ENCODE peak calls at places on chromosomes 1 and 21, in six cellular contexts. K, D, R, V, N and S are unnamed samples.

GRCh38 chr21:42298237-42298636 is 17.0 kb downstream of the TFF3 start:
- DNase-seq in R (no peak), D (no peak), V (no peak), K (no peak), N (peak), S (no peak)

GRCh38 chr1:239218296-239218695 is 168.1 kb upstream of the CHRM3 start:
- DNase-seq in N (no peak), D (no peak), K (no peak), V (no peak), R (no peak), S (no peak)

GRCh38 chr1:24111264-24111997 is 504 bp downstream of the MYOM3 start:
- DNase-seq in K (no peak), N (no peak), R (no peak), D (no peak), V (no peak), S (no peak)

GRCh38 chr1:183582021-183582746 is 8.1 kb downstream of the NCF2 start:
- DNase-seq in D (no peak), N (no peak), R (no peak), V (no peak), K (no peak), S (no peak)

GRCh38 chr1:66523502-66523901 is 10.5 kb upstream of the SGIP1 start:
- DNase-seq in K (no peak), N (peak), R (no peak), V (no peak), D (no peak), S (no peak)

GRCh38 chr1:83641206-83641658 is 357.7 kb downstream of the TTLL7 start:
- DNase-seq in D (no peak), N (no peak), V (peak), K (no peak), R (peak), S (no peak)

GRCh38 chr1:206904423-206905142 is 7.3 kb downstream of the IL24 start:
- DNase-seq in N (no peak), D (no peak), K (no peak), R (no peak), V (no peak), S (no peak)

GRCh38 chr1:87840772-87841171 is 512.1 kb downstream of the LMO4 start:
- DNase-seq in K (no peak), R (no peak), V (no peak), D (no peak), N (no peak), S (no peak)

GRCh38 chr1:209688746-209689234 is 13.6 kb downstream of the G0S2 start:
- DNase-seq in R (peak), V (no peak), D (peak), N (no peak), K (no peak), S (no peak)

GRCh38 chr1:20069932-20070331 is at the start of gene PLA2G5:
- DNase-seq in D (peak), R (no peak), N (no peak), K (no peak), V (no peak), S (no peak)

GRCh38 chr1:236870721-236871120 is 75.6 kb downstream of the MTR start:
- DNase-seq in R (no peak), N (peak), D (no peak), V (no peak), K (no peak), S (no peak)

GRCh38 chr1:226772456-226773139 is 33.5 kb upstream of the ITPKB start:
- DNase-seq in D (no peak), R (no peak), V (no peak), K (no peak), N (no peak), S (no peak)

GRCh38 chr1:161244888-161245287 is 6.9 kb upstream of the NR1I3 start:
- DNase-seq in K (no peak), R (no peak), D (no peak), V (no peak), N (no peak), S (no peak)

GRCh38 chr1:173193639-173194038 is 13.5 kb downstream of the TNFSF4 start:
- DNase-seq in N (peak), R (peak), D (peak), K (no peak), V (no peak), S (no peak)

GRCh38 chr1:6301526-6301925 is 40.6 kb upstream of the GPR153 start:
- DNase-seq in D (peak), R (no peak), N (peak), K (no peak), V (no peak), S (no peak)

GRCh38 chr1:38004284-38005101 is 821 bp downstream of the FHL3 start:
- DNase-seq in R (peak), D (no peak), N (no peak), K (no peak), V (no peak), S (peak)

GRCh38 chr1:190129367-190129766 is 348.3 kb downstream of the BRINP3 start:
- DNase-seq in K (no peak), V (no peak), R (no peak), D (no peak), N (no peak), S (no peak)

GRCh38 chr1:44174630-44175029 is 33.2 kb upstream of the KLF18 start:
- DNase-seq in D (no peak), K (peak), V (no peak), N (no peak), R (no peak), S (no peak)

GRCh38 chr21:24045775-24046215 is 1561.5 kb downstream of the MRPL39 start:
- DNase-seq in K (no peak), V (no peak), R (no peak), N (peak), D (peak), S (no peak)

GRCh38 chr1:185483647-185484450 is 166.8 kb upstream of the IVNS1ABP start:
- DNase-seq in N (peak), D (peak), V (no peak), K (no peak), R (peak), S (no peak)

GRCh38 chr1:7229696-7230095 is 444.4 kb downstream of the CAMTA1 start:
- DNase-seq in R (peak), K (no peak), D (peak), N (no peak), V (no peak), S (no peak)

GRCh38 chr21:34722684-34723300 is 54.0 kb downstream of the CLIC6 start:
- DNase-seq in V (peak), R (no peak), N (peak), D (no peak), K (peak), S (peak)

GRCh38 chr1:90925928-90926869 is 95.6 kb downstream of the ZNF644 start:
- DNase-seq in V (no peak), K (no peak), R (peak), N (peak), D (peak), S (no peak)

GRCh38 chr1:17207046-17207445 is 2.1 kb downstream of the PADI1 start:
- DNase-seq in V (no peak), R (peak), D (no peak), K (no peak), N (peak), S (no peak)

GRCh38 chr1:117678246-117678977 is 72.6 kb downstream of the TENT5C start:
- DNase-seq in N (peak), V (no peak), R (peak), D (no peak), K (no peak), S (no peak)

GRCh38 chr1:190957565-190957964 is 479.9 kb upstream of the BRINP3 start:
- DNase-seq in K (no peak), N (no peak), R (no peak), V (no peak), D (peak), S (no peak)

GRCh38 chr1:176996455-176997090 is 167.9 kb downstream of the ASTN1 start:
- DNase-seq in V (peak), D (no peak), N (no peak), R (no peak), K (peak), S (peak)

GRCh38 chr1:50980505-50980904 is 10.5 kb downstream of the CDKN2C start:
- DNase-seq in R (no peak), D (no peak), K (no peak), N (no peak), V (no peak), S (no peak)

GRCh38 chr1:29444782-29445325 is 208.5 kb downstream of the PTPRU start:
- DNase-seq in D (no peak), K (no peak), V (peak), R (no peak), N (no peak), S (no peak)

GRCh38 chr1:151832318-151832984 is 849 bp upstream of the RORC start:
- DNase-seq in R (no peak), V (no peak), D (peak), N (no peak), K (no peak), S (no peak)

GRCh38 chr1:209647212-209647611 is 5.0 kb downstream of the LAMB3 start:
- DNase-seq in N (no peak), D (no peak), K (no peak), V (no peak), R (no peak), S (no peak)

GRCh38 chr1:119286587-119287181 is 81.9 kb upstream of the HAO2 start:
- DNase-seq in V (peak), K (peak), N (peak), R (peak), D (peak), S (peak)

GRCh38 chr1:167797005-167797404 is 75.2 kb downstream of the MPZL1 start:
- DNase-seq in D (peak), K (no peak), V (peak), R (peak), N (peak), S (no peak)

GRCh38 chr1:77412794-77413530 is 131.1 kb downstream of the AK5 start:
- DNase-seq in V (peak), R (no peak), D (no peak), K (peak), N (no peak), S (no peak)

GRCh38 chr1:229819091-229819490 is 193.0 kb downstream of the URB2 start:
- DNase-seq in K (no peak), R (no peak), D (no peak), V (no peak), N (no peak), S (no peak)

GRCh38 chr1:15681346-15682290 is 2.5 kb upstream of the PLEKHM2 start:
- DNase-seq in N (peak), D (no peak), V (no peak), R (no peak), K (no peak), S (no peak)

GRCh38 chr1:15684042-15684461 is at the start of gene PLEKHM2:
- DNase-seq in K (peak), D (peak), V (no peak), R (peak), N (peak), S (no peak)

GRCh38 chr1:15684468-15685283 is 556 bp downstream of the PLEKHM2 start:
- DNase-seq in V (peak), R (peak), K (peak), N (peak), D (no peak), S (peak)

GRCh38 chr1:15683411-15684039 is 595 bp upstream of the PLEKHM2 start:
- DNase-seq in R (no peak), D (no peak), V (no peak), N (no peak), K (no peak), S (no peak)

GRCh38 chr1:15682886-15683410 is 1.2 kb upstream of the PLEKHM2 start:
- DNase-seq in K (no peak), R (no peak), V (no peak), N (no peak), D (no peak), S (no peak)
- H3K14ac ChIP-seq in K (no peak), R (no peak), V (no peak), N (peak), D (no peak), S (no peak)

GRCh38 chr1:41876533-41877445 is 41.9 kb downstream of the HIVEP3 start:
- DNase-seq in D (peak), K (no peak), N (peak), R (peak), V (no peak), S (no peak)

GRCh38 chr1:41880261-41880660 is 38.5 kb downstream of the HIVEP3 start:
- DNase-seq in R (no peak), V (no peak), K (no peak), N (peak), D (peak), S (no peak)

GRCh38 chr1:41878911-41879310 is 39.8 kb downstream of the HIVEP3 start:
- DNase-seq in D (no peak), N (peak), R (no peak), K (no peak), V (no peak), S (no peak)

GRCh38 chr1:41880951-41881885 is 37.5 kb downstream of the HIVEP3 start:
- DNase-seq in K (no peak), D (no peak), V (no peak), R (no peak), N (peak), S (no peak)

DNA sequence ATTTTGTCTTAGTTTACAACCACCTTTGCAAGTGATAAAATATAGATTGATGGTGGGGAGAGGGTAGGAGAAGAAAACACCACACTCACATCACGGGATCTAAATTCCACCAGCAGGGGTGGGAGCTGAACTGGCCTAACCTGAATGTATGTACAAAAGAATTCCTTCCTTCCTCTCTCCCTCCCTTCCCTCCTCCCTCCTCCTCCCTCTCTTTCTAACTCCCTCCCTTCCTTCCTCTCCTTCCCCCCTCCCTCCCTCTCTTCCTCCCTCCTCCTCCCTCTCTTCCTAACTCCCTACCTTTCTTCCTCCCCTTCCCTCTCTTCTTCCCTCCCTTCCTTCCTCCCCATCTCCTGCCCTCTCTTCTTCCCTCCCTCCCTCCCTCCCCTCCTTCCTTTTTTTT is 40.2 kb downstream of the HIVEP3 start:
- DNase-seq in D (no peak), R (no peak), K (no peak), N (peak), V (no peak), S (no peak)
- H3K14ac ChIP-seq in D (no peak), R (no peak), K (no peak), N (no peak), V (no peak), S (no peak)

GRCh38 chr1:179637211-179637860 is 45.7 kb downstream of the TDRD5 start:
- DNase-seq in N (no peak), R (no peak), V (no peak), D (no peak), K (no peak), S (no peak)
- H3K14ac ChIP-seq in N (no peak), R (no peak), V (no peak), D (no peak), K (no peak), S (no peak)

DNA sequence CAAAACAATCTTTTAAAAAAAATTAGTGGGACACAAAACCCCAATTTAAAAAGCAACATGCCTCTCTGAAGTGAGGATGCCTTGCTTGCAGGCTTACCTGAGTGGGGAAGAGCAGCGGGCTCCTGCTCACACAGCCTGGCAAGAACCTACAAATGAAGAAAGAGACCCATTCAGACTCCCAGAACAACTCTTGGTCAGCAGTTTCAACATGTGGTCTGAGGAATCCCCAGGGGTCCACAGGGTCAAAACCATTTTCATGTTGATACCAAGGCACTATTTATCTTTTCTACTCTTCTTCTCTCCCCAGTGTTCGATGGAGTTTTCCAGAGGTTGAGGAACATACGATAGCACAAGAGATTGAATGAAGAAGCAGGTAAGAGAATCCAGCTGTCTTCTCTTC is 55.9 kb downstream of the SIPA1L2 start:
- DNase-seq in D (no peak), R (no peak), V (no peak), K (no peak), N (no peak), S (no peak)
- H3K14ac ChIP-seq in D (peak), R (no peak), V (no peak), K (no peak), N (no peak), S (no peak)

GRCh38 chr1:32205401-32206370 is at the start of gene IQCC:
- DNase-seq in N (peak), V (peak), D (peak), R (peak), K (peak), S (peak)
- H3K14ac ChIP-seq in N (peak), V (peak), D (peak), R (peak), K (peak), S (no peak)

DNA sequence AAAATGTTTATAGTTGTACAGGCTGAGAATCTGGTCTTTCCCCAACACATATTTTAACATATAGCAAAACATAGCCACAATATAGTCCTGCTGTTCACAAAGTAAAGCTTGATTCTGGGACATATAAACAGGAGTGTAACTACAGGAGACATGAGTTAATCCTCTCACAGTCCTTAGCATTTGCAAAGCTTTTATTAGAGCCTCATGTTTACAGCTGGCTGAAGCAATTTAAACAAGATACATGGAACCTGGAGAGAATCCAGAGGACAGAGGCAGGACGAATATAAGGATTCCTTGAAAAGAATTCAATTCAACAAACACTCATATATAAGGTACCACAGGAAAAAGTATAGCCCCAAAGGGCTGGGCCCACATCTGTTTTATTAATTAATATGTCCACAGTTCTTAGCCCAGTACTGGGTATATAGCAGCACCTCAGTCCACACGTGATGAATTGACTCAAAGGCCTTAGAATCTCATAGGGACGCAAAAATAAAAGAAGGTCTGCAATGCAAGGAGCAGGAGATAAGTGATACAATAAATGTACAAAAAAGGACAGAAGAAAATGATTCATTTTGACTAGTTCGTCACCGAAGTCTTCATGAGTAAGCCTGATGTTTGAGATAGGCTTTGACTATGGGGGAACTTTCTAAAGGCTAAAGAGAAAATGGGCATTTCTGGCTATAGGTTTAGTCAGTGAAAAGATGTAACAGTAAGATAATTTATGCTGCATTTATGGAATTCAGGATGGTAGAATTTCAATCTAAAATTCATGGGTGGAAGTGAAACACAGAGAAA is 163.2 kb downstream of the ADGRL4 start:
- DNase-seq in N (peak), K (no peak), V (no peak), R (peak), D (peak), S (no peak)
- H3K14ac ChIP-seq in N (no peak), K (no peak), V (no peak), R (no peak), D (no peak), S (no peak)

GRCh38 chr1:153429266-153430165 is 13.2 kb downstream of the S100A7A start:
- DNase-seq in D (no peak), V (no peak), K (no peak), R (no peak), N (no peak), S (no peak)
- H3K14ac ChIP-seq in D (no peak), V (no peak), K (no peak), R (no peak), N (no peak), S (no peak)